ENCODE peak calls at places on chromosome 12, in nine cellular contexts. G is spleen; N is activated effector memory CD4-positive, alpha-beta T cell treated with Interleukin-2 at 50 U/mL for 16 hours; P is PC-9; F is EL; J is DMS79; S is mucosa of descending colon; U is AG04450; D is activated CD8-positive, alpha-beta memory T cell treated with anti-CD3 and anti-CD28 coated beads for 24 hours. C is an unnamed sample.

GRCh38 chr12:46354799-46355194 is 17.8 kb downstream of the SLC38A2 start:
- DNase-seq in U (no peak), D (no peak), S (no peak), F (no peak), N (no peak), P (peak), G (no peak), J (peak), C (no peak)

GRCh38 chr12:93325855-93326254 is 51.9 kb upstream of the NUDT4 start:
- DNase-seq in F (peak), N (no peak), U (no peak), P (no peak), J (no peak), G (no peak), S (no peak), D (no peak), C (no peak)

GRCh38 chr12:5622280-5622679 is 190.4 kb downstream of the NTF3 start:
- DNase-seq in D (no peak), U (no peak), N (no peak), G (no peak), F (peak), S (no peak), J (no peak), P (no peak), C (no peak)

GRCh38 chr12:122860854-122861585 is 25.8 kb downstream of the HIP1R start:
- DNase-seq in U (no peak), S (no peak), F (no peak), J (no peak), P (no peak), D (no peak), N (no peak), G (peak), C (no peak)

GRCh38 chr12:131105736-131106356 is 152.1 kb downstream of the ADGRD1 start:
- DNase-seq in S (no peak), P (no peak), G (peak), U (no peak), J (no peak), F (no peak), N (peak), D (peak), C (no peak)

GRCh38 chr12:32440120-32440865 is 40.9 kb downstream of the FGD4 start:
- DNase-seq in P (peak), U (no peak), D (no peak), S (no peak), J (no peak), G (no peak), F (no peak), N (no peak), C (no peak)

GRCh38 chr12:130764475-130765185 is 48.5 kb upstream of the RIMBP2 start:
- DNase-seq in P (no peak), D (no peak), J (no peak), U (no peak), S (no peak), N (no peak), F (peak), G (no peak), C (no peak)

GRCh38 chr12:14964401-14964800 is 3.0 kb upstream of the ARHGDIB start:
- DNase-seq in P (no peak), F (no peak), U (no peak), J (no peak), S (no peak), G (no peak), N (no peak), D (no peak), C (no peak)

GRCh38 chr12:12474931-12475485 is 87.7 kb downstream of the DUSP16 start:
- DNase-seq in P (no peak), U (no peak), J (no peak), G (no peak), N (peak), D (peak), S (peak), F (no peak), C (no peak)

GRCh38 chr12:69927145-69927544 is 102.1 kb downstream of the MYRFL start:
- DNase-seq in P (no peak), F (no peak), G (no peak), U (no peak), N (no peak), S (no peak), J (no peak), D (no peak), C (no peak)

GRCh38 chr12:76720068-76720467 is 43.8 kb upstream of the ZDHHC17 start:
- DNase-seq in G (no peak), N (no peak), D (no peak), J (no peak), F (peak), U (no peak), P (peak), S (no peak), C (no peak)

GRCh38 chr12:104006929-104007328 is 41.3 kb downstream of the TDG start:
- DNase-seq in J (no peak), F (peak), D (no peak), U (peak), N (no peak), P (peak), S (no peak), G (no peak), C (no peak)

GRCh38 chr12:95072900-95073697 is at the start of gene NR2C1:
- DNase-seq in N (peak), U (peak), F (peak), D (peak), G (peak), S (peak), J (peak), P (peak), C (peak)

GRCh38 chr12:13102481-13103195 is 829 bp downstream of the GSG1 start:
- DNase-seq in D (no peak), J (peak), G (no peak), F (no peak), P (no peak), S (no peak), U (no peak), N (no peak), C (peak)

GRCh38 chr12:29681370-29681769 is 102.4 kb downstream of the TMTC1 start:
- DNase-seq in U (no peak), N (no peak), D (no peak), G (no peak), S (no peak), J (no peak), F (no peak), P (no peak), C (no peak)

GRCh38 chr12:29725587-29726320 is 58.0 kb downstream of the TMTC1 start:
- DNase-seq in S (no peak), F (no peak), N (no peak), G (no peak), U (no peak), P (no peak), J (no peak), D (no peak), C (no peak)